ENCODE peak calls at places on chromosomes 13 and 19, in seven cellular contexts. X is mammary epithelial cell, S is OCI-LY7, T is PC-3, Q is IMR-90, Z is GM23338, H is heart right ventricle. D is an unnamed sample. For H3K4me1, the result is how much of the 10 kb centered on the place peaks cover.

GRCh38 chr13:31166591-31166990 is 4.9 kb upstream of the HSPH1 start:
- DNase-seq in X (peak), S (no peak), T (peak), Q (peak), Z (no peak), H (no peak), D (no peak)

GRCh38 chr19:5042556-5042955 is 73.6 kb downstream of the KDM4B start:
- DNase-seq in X (no peak), S (no peak), T (no peak), Q (no peak), Z (no peak), H (no peak), D (no peak)

GRCh38 chr13:29483211-29483610 is 112.3 kb downstream of the SLC7A1 start:
- DNase-seq in X (no peak), S (no peak), T (no peak), Q (no peak), Z (no peak), H (peak), D (no peak)

GRCh38 chr19:6450166-6450565 is 9.4 kb downstream of the SLC25A23 start:
- DNase-seq in X (no peak), S (no peak), T (no peak), Q (no peak), Z (no peak), H (no peak), D (no peak)

GRCh38 chr13:35514801-35515502 is 38.5 kb upstream of the MAB21L1 start:
- DNase-seq in X (no peak), S (no peak), T (peak), Q (no peak), Z (peak), H (no peak), D (no peak)

GRCh38 chr13:62171697-62172096 is 756.0 kb upstream of the PCDH20 start:
- DNase-seq in X (no peak), S (no peak), T (no peak), Q (no peak), Z (no peak), H (no peak), D (no peak)

GRCh38 chr13:80979035-80979641 is 638.2 kb upstream of the SPRY2 start:
- DNase-seq in X (peak), S (peak), T (peak), Q (peak), Z (peak), H (no peak), D (no peak)

GRCh38 chr13:75825599-75825998 is 189.5 kb downstream of the LMO7 start:
- DNase-seq in X (no peak), S (no peak), T (no peak), Q (no peak), Z (no peak), H (no peak), D (no peak)

GRCh38 chr13:110442946-110443632 is 118.4 kb downstream of the RAB20 start:
- DNase-seq in X (peak), S (no peak), T (peak), Q (peak), Z (no peak), H (no peak), D (no peak)

GRCh38 chr13:102799544-102800144 is 725 bp downstream of the BIVM start:
- DNase-seq in X (peak), S (no peak), T (no peak), Q (peak), Z (peak), H (peak), D (peak)

GRCh38 chr13:32134241-32134801 is 102.7 kb downstream of the FRY start:
- DNase-seq in X (peak), S (no peak), T (peak), Q (peak), Z (no peak), H (no peak), D (no peak)

GRCh38 chr13:39263531-39263930 is 225.3 kb downstream of the NHLRC3 start:
- DNase-seq in X (no peak), S (no peak), T (no peak), Q (no peak), Z (no peak), H (no peak), D (no peak)

GRCh38 chr19:16069813-16070365 is 6.4 kb upstream of the TPM4 start:
- DNase-seq in X (peak), S (no peak), T (peak), Q (no peak), Z (no peak), H (no peak), D (no peak)

GRCh38 chr13:24716011-24716410 is 35.8 kb downstream of the ATP12A start:
- DNase-seq in X (no peak), S (no peak), T (no peak), Q (no peak), Z (peak), H (no peak), D (no peak)

GRCh38 chr19:6278740-6279619 is 795 bp downstream of the MLLT1 start:
- DNase-seq in X (no peak), S (peak), T (no peak), Q (no peak), Z (no peak), H (no peak), D (peak)

GRCh38 chr19:58326914-58327726 is at the start of gene ZSCAN22:
- DNase-seq in X (peak), S (peak), T (peak), Q (peak), Z (peak), H (peak), D (peak)

GRCh38 chr19:39531834-39532232 is 819 bp downstream of the EID2B start:
- DNase-seq in X (no peak), S (no peak), T (no peak), Q (no peak), Z (peak), H (no peak), D (no peak)

GRCh38 chr19:3463959-3464796 is 16.1 kb downstream of the SMIM24 start:
- DNase-seq in X (no peak), S (no peak), T (no peak), Q (no peak), Z (peak), H (no peak), D (no peak)

GRCh38 chr13:33401238-33401637 is 115.7 kb upstream of the STARD13 start:
- DNase-seq in X (no peak), S (no peak), T (no peak), Q (no peak), Z (no peak), H (peak), D (no peak)

GRCh38 chr13:93233997-93234416 is 7.4 kb downstream of the GPC6 start:
- DNase-seq in X (no peak), S (peak), T (no peak), Q (no peak), Z (peak), H (no peak), D (peak)

GRCh38 chr13:64928704-64929499 is 2301.2 kb downstream of the PCDH9 start:
- DNase-seq in X (peak), S (no peak), T (peak), Q (peak), Z (no peak), H (no peak), D (no peak)

GRCh38 chr19:4256563-4256962 is 9.7 kb downstream of the YJU2 start:
- DNase-seq in X (no peak), S (no peak), T (no peak), Q (no peak), Z (peak), H (no peak), D (no peak)

GRCh38 chr19:18245297-18245696 is 19.1 kb upstream of the PDE4C start:
- DNase-seq in X (no peak), S (no peak), T (no peak), Q (no peak), Z (no peak), H (no peak), D (no peak)

GRCh38 chr13:85520445-85520844 is 278.8 kb downstream of the SLITRK6 start:
- DNase-seq in X (no peak), S (no peak), T (peak), Q (peak), Z (no peak), H (no peak), D (no peak)

GRCh38 chr13:91398413-91399188 is at the start of gene GPC5:
- DNase-seq in X (peak), S (peak), T (peak), Q (peak), Z (peak), H (peak), D (peak)

GRCh38 chr19:51824603-51825002 is 29.6 kb downstream of the FPR3 start:
- DNase-seq in X (no peak), S (peak), T (no peak), Q (no peak), Z (no peak), H (no peak), D (no peak)

GRCh38 chr19:32881766-32882165 is 12.2 kb upstream of the SLC7A9 start:
- DNase-seq in X (no peak), S (no peak), T (no peak), Q (no peak), Z (no peak), H (no peak), D (no peak)

GRCh38 chr19:56856822-56857221 is 16.3 kb upstream of the PEG3 start:
- DNase-seq in X (no peak), S (no peak), T (no peak), Q (no peak), Z (no peak), H (no peak), D (no peak)
- H3K4me3 ChIP-seq in X (no peak), S (no peak), T (no peak), Q (no peak), Z (no peak), H (no peak), D (no peak)

GRCh38 chr13:46664195-46664594 is 111.2 kb downstream of the LRCH1 start:
- DNase-seq in X (no peak), S (no peak), T (no peak), Q (no peak), Z (no peak), H (no peak), D (no peak)
- H3K4me1 ChIP-seq in X (under half), S (half or more), T (under half), Q (under half), Z (half or more), H (half or more), D (under half)

GRCh38 chr19:2422951-2423880 is 4.2 kb downstream of the TIMM13 start:
- DNase-seq in X (no peak), S (no peak), T (no peak), Q (no peak), Z (no peak), H (no peak), D (no peak)

GRCh38 chr19:2423913-2424685 is 3.3 kb downstream of the TIMM13 start:
- DNase-seq in X (no peak), S (no peak), T (no peak), Q (no peak), Z (no peak), H (no peak), D (no peak)

GRCh38 chr19:2425622-2426581 is 1.5 kb downstream of the TIMM13 start:
- DNase-seq in X (no peak), S (no peak), T (no peak), Q (no peak), Z (no peak), H (no peak), D (no peak)

GRCh38 chr19:2426661-2427322 is 594 bp downstream of the TIMM13 start:
- DNase-seq in X (peak), S (peak), T (peak), Q (peak), Z (peak), H (peak), D (peak)

GRCh38 chr19:2424686-2425621 is 2.4 kb downstream of the TIMM13 start:
- DNase-seq in X (no peak), S (no peak), T (peak), Q (peak), Z (peak), H (peak), D (no peak)
- H3K4me3 ChIP-seq in X (no peak), S (no peak), T (peak), Q (peak), Z (peak), H (no peak), D (no peak)

GRCh38 chr13:97121894-97122293 is 100.2 kb upstream of the MBNL2 start:
- DNase-seq in X (peak), S (no peak), T (peak), Q (peak), Z (no peak), H (no peak), D (no peak)

GRCh38 chr13:97117388-97117910 is 104.7 kb upstream of the MBNL2 start:
- DNase-seq in X (no peak), S (no peak), T (no peak), Q (no peak), Z (no peak), H (no peak), D (no peak)

GRCh38 chr13:97120976-97121375 is 101.2 kb upstream of the MBNL2 start:
- DNase-seq in X (peak), S (no peak), T (peak), Q (no peak), Z (no peak), H (no peak), D (no peak)

GRCh38 chr13:97122381-97122996 is 99.6 kb upstream of the MBNL2 start:
- DNase-seq in X (peak), S (no peak), T (peak), Q (peak), Z (no peak), H (no peak), D (no peak)

DNA sequence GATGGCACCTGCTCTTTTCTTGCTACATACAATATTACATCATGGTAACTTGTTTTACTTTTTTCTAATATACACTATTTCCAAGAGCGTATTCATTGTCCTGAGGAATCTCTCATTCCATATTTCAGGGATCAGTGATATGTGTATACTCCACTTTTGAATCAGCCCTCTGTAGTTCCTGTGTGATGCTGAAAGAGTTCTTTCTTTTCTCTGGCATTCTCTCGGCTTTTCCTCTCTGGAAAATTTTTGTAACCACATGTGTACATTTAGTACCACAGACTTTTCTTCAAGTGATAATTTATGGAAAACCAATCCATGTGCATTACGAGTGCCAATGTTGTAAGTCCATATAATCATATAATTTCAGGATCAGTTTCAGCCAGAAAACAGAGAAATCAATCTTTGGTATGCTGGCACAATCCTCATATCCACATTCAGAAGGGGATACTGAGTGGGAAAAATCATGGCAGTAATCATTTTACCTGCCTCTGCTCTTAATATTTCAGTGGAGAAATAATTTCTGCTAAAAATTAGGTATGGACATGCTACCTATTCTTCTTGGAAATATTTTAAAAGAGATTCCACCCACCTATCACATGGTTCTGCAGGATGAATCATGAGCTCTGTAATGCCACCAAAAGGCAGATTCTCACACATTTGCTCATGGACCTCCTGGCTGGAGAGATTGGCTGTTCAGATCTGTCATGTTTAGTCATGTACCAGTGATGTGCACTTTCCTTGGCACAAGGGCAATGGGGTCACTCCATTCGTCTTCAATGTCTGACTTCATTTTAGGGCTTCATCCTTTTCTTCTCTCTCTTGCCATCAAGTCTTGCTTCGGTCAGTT is 102.0 kb upstream of the MBNL2 start:
- DNase-seq in X (peak), S (no peak), T (peak), Q (peak), Z (no peak), H (no peak), D (no peak)
- H3K4me1 ChIP-seq in X (half or more), S (under half), T (half or more), Q (under half), Z (under half), H (under half), D (under half)

DNA sequence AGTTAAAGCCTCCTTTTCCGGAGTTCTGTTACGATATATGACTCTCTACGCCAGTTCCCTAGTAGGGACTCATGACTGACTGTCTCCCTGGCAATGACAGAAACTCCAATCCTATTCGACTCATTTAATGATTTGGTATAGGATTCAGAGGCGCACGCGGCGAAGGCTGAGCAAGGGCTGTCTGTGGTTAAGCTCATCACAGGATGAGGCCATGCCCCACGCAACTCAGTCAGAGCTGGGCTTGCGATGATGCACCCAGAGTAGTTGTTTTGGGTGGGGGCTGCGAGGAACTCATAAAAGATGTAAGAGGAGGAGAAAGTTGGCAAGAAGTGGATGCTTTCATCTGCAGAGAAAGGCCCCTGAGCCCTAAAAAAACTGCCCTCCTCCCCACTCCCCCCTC is 468 bp upstream of the SERTM1 start:
- DNase-seq in X (no peak), S (no peak), T (no peak), Q (no peak), Z (peak), H (no peak), D (no peak)
- H3K4me3 ChIP-seq in X (no peak), S (no peak), T (no peak), Q (no peak), Z (peak), H (peak), D (no peak)

GRCh38 chr19:44344255-44344654 is 12.2 kb downstream of the ZNF112 start:
- DNase-seq in X (no peak), S (peak), T (no peak), Q (no peak), Z (no peak), H (no peak), D (no peak)
- H3K4me1 ChIP-seq in X (under half), S (under half), T (under half), Q (under half), Z (under half), H (under half), D (under half)

D was measured in right lobe of liver.